ENCODE peak calls at places on chromosomes 4 and X, in eight cellular contexts. One of them, this sample, is unnamed.
A peak's percentile ranks its signal among the peaks of the same experiment; 100 is the strongest.

GRCh38 chr4:158949094-158949493 is 153.8 kb upstream of the RAPGEF2 start:
- DNase-seq in tibial nerve: no peak
- DNase-seq in A549: no peak
- DNase-seq in endothelial cell of umbilical vein: peak; percentile 82
- DNase-seq in upper lobe of left lung: no peak
- DNase-seq in body of pancreas: no peak
- DNase-seq in right lobe of liver: no peak
- DNase-seq in spleen: no peak
- DNase-seq in this sample: no peak

GRCh38 chr4:26031704-26032103 is 117.7 kb downstream of the SMIM20 start:
- DNase-seq in tibial nerve: no peak
- DNase-seq in A549: no peak
- DNase-seq in endothelial cell of umbilical vein: no peak
- DNase-seq in upper lobe of left lung: no peak
- DNase-seq in body of pancreas: no peak
- DNase-seq in right lobe of liver: no peak
- DNase-seq in spleen: no peak
- DNase-seq in this sample: no peak

GRCh38 chr4:174119051-174119450 is 164.4 kb downstream of the FBXO8 start:
- DNase-seq in tibial nerve: no peak
- DNase-seq in A549: peak; percentile 23
- DNase-seq in endothelial cell of umbilical vein: no peak
- DNase-seq in upper lobe of left lung: no peak
- DNase-seq in body of pancreas: no peak
- DNase-seq in right lobe of liver: no peak
- DNase-seq in spleen: no peak
- DNase-seq in this sample: no peak

GRCh38 chr4:77157859-77158486 is 966 bp downstream of the CCNG2 start:
- DNase-seq in tibial nerve: peak; percentile 83
- DNase-seq in A549: peak; percentile 63
- DNase-seq in endothelial cell of umbilical vein: peak; percentile 90
- DNase-seq in upper lobe of left lung: peak; percentile 94
- DNase-seq in body of pancreas: peak; percentile 77
- DNase-seq in right lobe of liver: peak; percentile 93
- DNase-seq in spleen: peak; percentile 97
- DNase-seq in this sample: peak; percentile 74

GRCh38 chr4:83207497-83208105 is 77.0 kb downstream of the COQ2 start:
- DNase-seq in tibial nerve: no peak
- DNase-seq in A549: peak; percentile 82
- DNase-seq in endothelial cell of umbilical vein: peak; percentile 51
- DNase-seq in upper lobe of left lung: no peak
- DNase-seq in body of pancreas: no peak
- DNase-seq in right lobe of liver: no peak
- DNase-seq in spleen: no peak
- DNase-seq in this sample: no peak

GRCh38 chrX:56790778-56791177 is 61.7 kb downstream of the NBDY start:
- DNase-seq in tibial nerve: no peak
- DNase-seq in A549: no peak
- DNase-seq in endothelial cell of umbilical vein: no peak
- DNase-seq in upper lobe of left lung: no peak
- DNase-seq in body of pancreas: no peak
- DNase-seq in right lobe of liver: peak; percentile 3
- DNase-seq in spleen: peak; percentile 67
- DNase-seq in this sample: no peak

GRCh38 chrX:13015536-13016236 is 28.7 kb downstream of the FAM9C start:
- DNase-seq in tibial nerve: no peak
- DNase-seq in A549: no peak
- DNase-seq in endothelial cell of umbilical vein: no peak
- DNase-seq in upper lobe of left lung: no peak
- DNase-seq in body of pancreas: no peak
- DNase-seq in right lobe of liver: no peak
- DNase-seq in spleen: no peak
- DNase-seq in this sample: no peak

GRCh38 chrX:24859211-24859841 is 156.4 kb downstream of the ARX start:
- DNase-seq in tibial nerve: no peak
- DNase-seq in A549: no peak
- DNase-seq in endothelial cell of umbilical vein: no peak
- DNase-seq in upper lobe of left lung: no peak
- DNase-seq in body of pancreas: no peak
- DNase-seq in right lobe of liver: no peak
- DNase-seq in spleen: no peak
- DNase-seq in this sample: no peak

GRCh38 chrX:33543757-33544156 is 332.4 kb upstream of the DMD start:
- DNase-seq in tibial nerve: no peak
- DNase-seq in A549: no peak
- DNase-seq in endothelial cell of umbilical vein: no peak
- DNase-seq in upper lobe of left lung: no peak
- DNase-seq in body of pancreas: no peak
- DNase-seq in right lobe of liver: no peak
- DNase-seq in spleen: peak; percentile 58
- DNase-seq in this sample: no peak

GRCh38 chr4:97978791-97979488 is 164.3 kb downstream of the STPG2 start:
- DNase-seq in tibial nerve: no peak
- DNase-seq in A549: no peak
- DNase-seq in endothelial cell of umbilical vein: no peak
- DNase-seq in upper lobe of left lung: no peak
- DNase-seq in body of pancreas: no peak
- DNase-seq in right lobe of liver: no peak
- DNase-seq in spleen: no peak
- DNase-seq in this sample: no peak

GRCh38 chr4:6069845-6070709 is 51.8 kb upstream of the C4orf50 start:
- DNase-seq in tibial nerve: no peak
- DNase-seq in A549: no peak
- DNase-seq in endothelial cell of umbilical vein: no peak
- DNase-seq in upper lobe of left lung: no peak
- DNase-seq in body of pancreas: no peak
- DNase-seq in right lobe of liver: no peak
- DNase-seq in spleen: peak; percentile 71
- DNase-seq in this sample: no peak

GRCh38 chr4:7066006-7066405 is 1.9 kb downstream of the GRPEL1 start:
- DNase-seq in tibial nerve: no peak
- DNase-seq in A549: no peak
- DNase-seq in endothelial cell of umbilical vein: no peak
- DNase-seq in upper lobe of left lung: no peak
- DNase-seq in body of pancreas: no peak
- DNase-seq in right lobe of liver: no peak
- DNase-seq in spleen: no peak
- DNase-seq in this sample: no peak

GRCh38 chr4:117376700-117377099 is 291.3 kb upstream of the TRAM1L1 start:
- DNase-seq in tibial nerve: no peak
- DNase-seq in A549: no peak
- DNase-seq in endothelial cell of umbilical vein: no peak
- DNase-seq in upper lobe of left lung: no peak
- DNase-seq in body of pancreas: no peak
- DNase-seq in right lobe of liver: no peak
- DNase-seq in spleen: no peak
- DNase-seq in this sample: no peak

GRCh38 chrX:119617511-119618164 is 11.4 kb upstream of the NKRF start:
- DNase-seq in tibial nerve: no peak
- DNase-seq in A549: no peak
- DNase-seq in endothelial cell of umbilical vein: no peak
- DNase-seq in upper lobe of left lung: peak; percentile 25
- DNase-seq in body of pancreas: no peak
- DNase-seq in right lobe of liver: no peak
- DNase-seq in spleen: no peak
- DNase-seq in this sample: no peak

GRCh38 chr4:111066447-111066846 is 443.6 kb upstream of the PITX2 start:
- DNase-seq in tibial nerve: no peak
- DNase-seq in A549: no peak
- DNase-seq in endothelial cell of umbilical vein: no peak
- DNase-seq in upper lobe of left lung: no peak
- DNase-seq in body of pancreas: no peak
- DNase-seq in right lobe of liver: no peak
- DNase-seq in spleen: no peak
- DNase-seq in this sample: no peak

GRCh38 chr4:86338989-86339388 is 20.9 kb downstream of the MAPK10 start:
- DNase-seq in tibial nerve: no peak
- DNase-seq in A549: peak; percentile 65
- DNase-seq in endothelial cell of umbilical vein: peak; percentile 51
- DNase-seq in upper lobe of left lung: no peak
- DNase-seq in body of pancreas: no peak
- DNase-seq in right lobe of liver: no peak
- DNase-seq in spleen: no peak
- DNase-seq in this sample: no peak

GRCh38 chrX:19661977-19662376 is 146.7 kb upstream of the MAP3K15 start:
- DNase-seq in tibial nerve: no peak
- DNase-seq in A549: no peak
- DNase-seq in endothelial cell of umbilical vein: no peak
- DNase-seq in upper lobe of left lung: no peak
- DNase-seq in body of pancreas: no peak
- DNase-seq in right lobe of liver: no peak
- DNase-seq in spleen: no peak
- DNase-seq in this sample: no peak
- H3K4me3 ChIP-seq in tibial nerve: no peak overlapping the region
- H3K4me3 ChIP-seq in A549: no peak overlapping the region
- H3K4me3 ChIP-seq in endothelial cell of umbilical vein: no peak overlapping the region
- H3K4me3 ChIP-seq in upper lobe of left lung: no peak overlapping the region
- H3K4me3 ChIP-seq in body of pancreas: no peak overlapping the region
- H3K4me3 ChIP-seq in right lobe of liver: no peak overlapping the region
- H3K4me3 ChIP-seq in spleen: no peak overlapping the region
- H3K4me3 ChIP-seq in this sample: no peak overlapping the region

GRCh38 chr4:57605374-57605773 is 495.2 kb upstream of the IGFBP7 start:
- DNase-seq in tibial nerve: no peak
- DNase-seq in A549: no peak
- DNase-seq in endothelial cell of umbilical vein: no peak
- DNase-seq in upper lobe of left lung: no peak
- DNase-seq in body of pancreas: no peak
- DNase-seq in right lobe of liver: no peak
- DNase-seq in spleen: no peak
- DNase-seq in this sample: no peak

GRCh38 chr4:57602133-57602532 is 491.9 kb upstream of the IGFBP7 start:
- DNase-seq in tibial nerve: no peak
- DNase-seq in A549: no peak
- DNase-seq in endothelial cell of umbilical vein: no peak
- DNase-seq in upper lobe of left lung: no peak
- DNase-seq in body of pancreas: no peak
- DNase-seq in right lobe of liver: no peak
- DNase-seq in spleen: no peak
- DNase-seq in this sample: no peak

GRCh38 chr4:57612279-57612678 is 502.1 kb upstream of the IGFBP7 start:
- DNase-seq in tibial nerve: no peak
- DNase-seq in A549: peak; percentile 1
- DNase-seq in endothelial cell of umbilical vein: no peak
- DNase-seq in upper lobe of left lung: no peak
- DNase-seq in body of pancreas: no peak
- DNase-seq in right lobe of liver: no peak
- DNase-seq in spleen: no peak
- DNase-seq in this sample: no peak

GRCh38 chr4:57607616-57608150 is 497.5 kb upstream of the IGFBP7 start:
- DNase-seq in tibial nerve: no peak
- DNase-seq in A549: no peak
- DNase-seq in endothelial cell of umbilical vein: no peak
- DNase-seq in upper lobe of left lung: no peak
- DNase-seq in body of pancreas: no peak
- DNase-seq in right lobe of liver: no peak
- DNase-seq in spleen: no peak
- DNase-seq in this sample: no peak
- TF ChIP-seq POLR2A in tibial nerve: no peak
- TF ChIP-seq POLR2A in A549: no peak
- TF ChIP-seq POLR2A in endothelial cell of umbilical vein: no peak
- TF ChIP-seq POLR2A in upper lobe of left lung: no peak
- TF ChIP-seq POLR2A in body of pancreas: no peak
- TF ChIP-seq POLR2A in right lobe of liver: no peak
- TF ChIP-seq POLR2A in spleen: no peak
- TF ChIP-seq POLR2A in this sample: no peak

GRCh38 chr4:127783026-127783769 is 1.1 kb downstream of the HSPA4L start:
- DNase-seq in tibial nerve: peak; percentile 57
- DNase-seq in A549: peak; percentile 64
- DNase-seq in endothelial cell of umbilical vein: peak; percentile 89
- DNase-seq in upper lobe of left lung: peak; percentile 61
- DNase-seq in body of pancreas: peak; percentile 73
- DNase-seq in right lobe of liver: peak; percentile 77
- DNase-seq in spleen: peak; percentile 73
- DNase-seq in this sample: peak; percentile 31

GRCh38 chr4:127781303-127782024 is 658 bp upstream of the HSPA4L start:
- DNase-seq in tibial nerve: peak; percentile 18
- DNase-seq in A549: no peak
- DNase-seq in endothelial cell of umbilical vein: no peak
- DNase-seq in upper lobe of left lung: peak; percentile 50
- DNase-seq in body of pancreas: peak; percentile 52
- DNase-seq in right lobe of liver: peak; percentile 59
- DNase-seq in spleen: no peak
- DNase-seq in this sample: peak; percentile 3

GRCh38 chr4:127783971-127784519 is 1.9 kb downstream of the HSPA4L start:
- DNase-seq in tibial nerve: no peak
- DNase-seq in A549: no peak
- DNase-seq in endothelial cell of umbilical vein: peak; percentile 7
- DNase-seq in upper lobe of left lung: no peak
- DNase-seq in body of pancreas: no peak
- DNase-seq in right lobe of liver: no peak
- DNase-seq in spleen: no peak
- DNase-seq in this sample: no peak

GRCh38 chr4:127782025-127782274 is 172 bp upstream of the HSPA4L start:
- DNase-seq in tibial nerve: peak; percentile 59
- DNase-seq in A549: peak; percentile 85
- DNase-seq in endothelial cell of umbilical vein: no peak
- DNase-seq in upper lobe of left lung: peak; percentile 81
- DNase-seq in body of pancreas: peak; percentile 87
- DNase-seq in right lobe of liver: peak; percentile 90
- DNase-seq in spleen: peak; percentile 92
- DNase-seq in this sample: peak; percentile 55

GRCh38 chr4:127782275-127783025 is at the start of gene HSPA4L:
- DNase-seq in tibial nerve: peak; percentile 23
- DNase-seq in A549: peak; percentile 72
- DNase-seq in endothelial cell of umbilical vein: peak; percentile 89
- DNase-seq in upper lobe of left lung: peak; percentile 70
- DNase-seq in body of pancreas: no peak
- DNase-seq in right lobe of liver: peak; percentile 65
- DNase-seq in spleen: peak; percentile 82
- DNase-seq in this sample: peak; percentile 74
- TF ChIP-seq CTCF in tibial nerve: peak; percentile 71
- TF ChIP-seq CTCF in A549: no peak
- TF ChIP-seq CTCF in endothelial cell of umbilical vein: no peak
- TF ChIP-seq CTCF in upper lobe of left lung: no peak
- TF ChIP-seq CTCF in body of pancreas: peak; percentile 57
- TF ChIP-seq CTCF in right lobe of liver: peak; percentile 17
- TF ChIP-seq CTCF in spleen: no peak
- TF ChIP-seq CTCF in this sample: peak; percentile 31

DNA sequence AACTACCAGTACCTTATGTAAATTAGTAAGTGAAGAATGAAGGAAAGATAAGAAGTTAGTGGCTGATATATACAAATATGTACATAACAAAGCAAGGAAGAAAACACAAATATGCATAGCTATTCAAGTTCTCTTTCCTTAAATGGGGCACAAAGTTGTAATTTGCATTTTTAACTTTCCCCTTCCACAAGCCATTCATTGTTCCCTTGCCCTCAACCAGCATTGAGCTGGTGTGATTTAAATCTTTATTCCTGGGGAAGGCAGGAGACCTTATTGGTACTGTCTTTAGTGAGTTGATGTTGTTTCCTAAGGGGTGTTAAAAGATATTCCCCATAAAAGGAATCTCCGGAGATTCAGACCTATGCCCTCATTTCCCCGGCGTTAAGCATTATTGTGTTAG is 735.3 kb downstream of the PCDH18 start:
- DNase-seq in tibial nerve: no peak
- DNase-seq in A549: no peak
- DNase-seq in endothelial cell of umbilical vein: peak; percentile 61
- DNase-seq in upper lobe of left lung: no peak
- DNase-seq in body of pancreas: no peak
- DNase-seq in right lobe of liver: no peak
- DNase-seq in spleen: no peak
- DNase-seq in this sample: no peak
- H3K4me3 ChIP-seq in tibial nerve: no peak overlapping the region
- H3K4me3 ChIP-seq in A549: no peak overlapping the region
- H3K4me3 ChIP-seq in endothelial cell of umbilical vein: no peak overlapping the region
- H3K4me3 ChIP-seq in upper lobe of left lung: no peak overlapping the region
- H3K4me3 ChIP-seq in body of pancreas: no peak overlapping the region
- H3K4me3 ChIP-seq in right lobe of liver: no peak overlapping the region
- H3K4me3 ChIP-seq in spleen: no peak overlapping the region
- H3K4me3 ChIP-seq in this sample: no peak overlapping the region

GRCh38 chr4:107825072-107825789 is 499 bp downstream of the SGMS2 start:
- DNase-seq in tibial nerve: peak; percentile 25
- DNase-seq in A549: peak; percentile 37
- DNase-seq in endothelial cell of umbilical vein: peak; percentile 65
- DNase-seq in upper lobe of left lung: peak; percentile 69
- DNase-seq in body of pancreas: peak; percentile 69
- DNase-seq in right lobe of liver: peak; percentile 48
- DNase-seq in spleen: no peak
- DNase-seq in this sample: no peak
- TF ChIP-seq POLR2A in tibial nerve: no peak
- TF ChIP-seq POLR2A in A549: no peak
- TF ChIP-seq POLR2A in endothelial cell of umbilical vein: no peak
- TF ChIP-seq POLR2A in upper lobe of left lung: no peak
- TF ChIP-seq POLR2A in body of pancreas: no peak
- TF ChIP-seq POLR2A in right lobe of liver: no peak
- TF ChIP-seq POLR2A in spleen: no peak
- TF ChIP-seq POLR2A in this sample: no peak

This sample was measured in gastrocnemius medialis.